ENCODE peak calls at places on chromosomes 13 and 19, in four cellular contexts. Q is effector memory CD4-positive, alpha-beta T cell; B is aorta; O is psoas muscle. P is an unnamed sample. For H3K4me1, the result is how much of the 10 kb centered on the place peaks cover.

GRCh38 chr19:46624958-46625661 is at the start of gene PTGIR:
- DNase-seq in B (peak), O (peak), Q (no peak), P (no peak)

GRCh38 chr19:38990949-38991697 is 15.6 kb upstream of the FBXO17 start:
- DNase-seq in Q (no peak), B (no peak), O (peak), P (no peak)

GRCh38 chr13:80979035-80979641 is 638.2 kb upstream of the SPRY2 start:
- DNase-seq in O (no peak), B (no peak), Q (no peak), P (no peak)

GRCh38 chr13:51935326-51936171 is 73.8 kb downstream of the CCDC70 start:
- DNase-seq in Q (no peak), B (no peak), O (no peak), P (no peak)

GRCh38 chr13:112760440-112760839 is 70.6 kb downstream of the ATP11A start:
- DNase-seq in O (no peak), B (no peak), Q (no peak), P (no peak)

GRCh38 chr19:39676004-39676403 is 20.3 kb downstream of the LGALS16 start:
- DNase-seq in Q (no peak), B (no peak), O (no peak), P (no peak)

GRCh38 chr13:28495586-28496564 is 947 bp upstream of the FLT1 start:
- DNase-seq in B (peak), O (peak), Q (no peak), P (no peak)

GRCh38 chr13:30841161-30841560 is 64.9 kb upstream of the MEDAG start:
- DNase-seq in Q (no peak), O (no peak), B (no peak), P (no peak)

GRCh38 chr13:79782541-79783216 is 301.7 kb downstream of the NDFIP2 start:
- DNase-seq in B (peak), O (peak), Q (no peak), P (no peak)

GRCh38 chr19:37389234-37389633 is 18.3 kb downstream of the ZNF527 start:
- DNase-seq in O (no peak), Q (no peak), B (no peak), P (no peak)

GRCh38 chr13:68027311-68027710 is 797.2 kb upstream of the PCDH9 start:
- DNase-seq in Q (no peak), O (no peak), B (no peak), P (no peak)

GRCh38 chr19:33868821-33869412 is 72.2 kb downstream of the KCTD15 start:
- DNase-seq in O (peak), B (peak), Q (no peak), P (no peak)

GRCh38 chr19:55641376-55642152 is 762 bp downstream of the ZNF580 start:
- DNase-seq in Q (no peak), O (no peak), B (no peak), P (peak)

GRCh38 chr13:65456150-65456912 is 1773.8 kb downstream of the PCDH9 start:
- DNase-seq in O (no peak), B (no peak), Q (no peak), P (no peak)

GRCh38 chr19:33785795-33786194 is 10.9 kb upstream of the KCTD15 start:
- DNase-seq in B (no peak), O (no peak), Q (no peak), P (no peak)

GRCh38 chr19:14520543-14520942 is 2.3 kb upstream of the DNAJB1 start:
- DNase-seq in O (no peak), B (no peak), Q (no peak), P (no peak)

GRCh38 chr13:75461314-75461713 is 20.7 kb downstream of the TBC1D4 start:
- DNase-seq in Q (no peak), O (no peak), B (no peak), P (no peak)

GRCh38 chr13:38752726-38753125 is 65.8 kb downstream of the FREM2 start:
- DNase-seq in B (no peak), O (no peak), Q (no peak), P (no peak)

GRCh38 chr13:104831823-104832222 is 1703.6 kb downstream of the EFNB2 start:
- DNase-seq in B (no peak), Q (no peak), O (no peak), P (no peak)

GRCh38 chr19:10836478-10837325 is 690 bp upstream of the TMED1 start:
- DNase-seq in Q (peak), B (peak), O (peak), P (no peak)

GRCh38 chr13:67829641-67830040 is 599.5 kb upstream of the PCDH9 start:
- DNase-seq in O (no peak), Q (no peak), B (no peak), P (no peak)

GRCh38 chr13:76380436-76381065 is 505.7 kb downstream of the KCTD12 start:
- DNase-seq in Q (no peak), O (no peak), B (no peak), P (no peak)

GRCh38 chr19:20051841-20052768 is 12.8 kb upstream of the ZNF682 start:
- DNase-seq in O (peak), Q (peak), B (peak), P (peak)

GRCh38 chr19:38989066-38989605 is 13.6 kb upstream of the FBXO17 start:
- DNase-seq in B (no peak), Q (no peak), O (no peak), P (no peak)

GRCh38 chr13:33761744-33762143 is 56.2 kb upstream of the RFC3 start:
- DNase-seq in O (no peak), B (no peak), Q (no peak), P (no peak)

DNA sequence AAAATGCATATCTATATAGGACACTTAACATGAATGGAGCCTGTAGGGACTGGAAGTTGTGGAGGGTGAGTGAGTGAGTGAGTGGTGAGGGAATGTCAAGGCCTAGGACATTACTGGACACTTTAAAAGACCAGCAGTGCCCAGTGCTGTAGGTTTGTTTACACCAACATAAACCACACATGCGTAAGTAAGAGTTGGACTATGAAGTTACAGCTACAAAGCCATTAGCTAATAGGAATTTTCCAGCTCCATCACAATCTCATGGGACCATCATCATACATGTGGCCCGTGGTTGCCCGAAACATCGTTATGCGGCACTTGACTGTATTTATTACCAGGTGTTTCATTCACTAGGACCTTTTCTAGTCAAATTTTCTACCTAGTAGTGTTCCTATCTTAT is 49.2 kb downstream of the LATS2 start:
- DNase-seq in O (no peak), B (no peak), Q (no peak), P (no peak)
- H3K4me1 ChIP-seq in O (half or more), B (under half), Q (under half), P (under half)

DNA sequence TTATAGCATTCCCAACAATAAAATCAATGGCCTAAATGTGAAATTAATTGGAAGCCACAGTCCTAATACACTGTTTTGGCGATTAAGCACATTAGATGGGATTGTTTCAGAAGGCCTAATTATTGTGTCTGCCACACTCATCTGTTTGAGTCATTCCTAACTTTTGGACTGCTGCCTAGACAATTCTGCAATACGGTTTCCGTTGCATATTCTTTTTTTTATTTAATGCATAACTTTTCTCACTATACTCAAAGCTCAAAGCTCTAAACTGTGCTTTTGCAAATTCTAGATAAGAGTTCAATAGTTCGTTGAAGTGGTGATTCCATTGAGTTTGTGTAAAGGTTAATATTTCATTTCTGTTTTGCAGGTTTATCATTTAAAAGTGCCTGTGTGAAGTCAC is 53.1 kb downstream of the MBNL2 start:
- DNase-seq in B (no peak), O (no peak), Q (no peak), P (no peak)
- H3K4me1 ChIP-seq in B (under half), O (half or more), Q (under half), P (under half)

GRCh38 chr19:18320865-18321728 is 1.8 kb downstream of the LSM4 start:
- DNase-seq in B (no peak), O (no peak), Q (no peak), P (no peak)

GRCh38 chr19:18319591-18320135 is 3.2 kb downstream of the LSM4 start:
- DNase-seq in Q (no peak), B (no peak), O (no peak), P (no peak)

GRCh38 chr19:18322318-18322758 is 538 bp downstream of the LSM4 start:
- DNase-seq in B (no peak), Q (no peak), O (peak), P (no peak)

GRCh38 chr19:18321729-18322091 is 1.2 kb downstream of the LSM4 start:
- DNase-seq in B (no peak), Q (no peak), O (no peak), P (no peak)

DNA sequence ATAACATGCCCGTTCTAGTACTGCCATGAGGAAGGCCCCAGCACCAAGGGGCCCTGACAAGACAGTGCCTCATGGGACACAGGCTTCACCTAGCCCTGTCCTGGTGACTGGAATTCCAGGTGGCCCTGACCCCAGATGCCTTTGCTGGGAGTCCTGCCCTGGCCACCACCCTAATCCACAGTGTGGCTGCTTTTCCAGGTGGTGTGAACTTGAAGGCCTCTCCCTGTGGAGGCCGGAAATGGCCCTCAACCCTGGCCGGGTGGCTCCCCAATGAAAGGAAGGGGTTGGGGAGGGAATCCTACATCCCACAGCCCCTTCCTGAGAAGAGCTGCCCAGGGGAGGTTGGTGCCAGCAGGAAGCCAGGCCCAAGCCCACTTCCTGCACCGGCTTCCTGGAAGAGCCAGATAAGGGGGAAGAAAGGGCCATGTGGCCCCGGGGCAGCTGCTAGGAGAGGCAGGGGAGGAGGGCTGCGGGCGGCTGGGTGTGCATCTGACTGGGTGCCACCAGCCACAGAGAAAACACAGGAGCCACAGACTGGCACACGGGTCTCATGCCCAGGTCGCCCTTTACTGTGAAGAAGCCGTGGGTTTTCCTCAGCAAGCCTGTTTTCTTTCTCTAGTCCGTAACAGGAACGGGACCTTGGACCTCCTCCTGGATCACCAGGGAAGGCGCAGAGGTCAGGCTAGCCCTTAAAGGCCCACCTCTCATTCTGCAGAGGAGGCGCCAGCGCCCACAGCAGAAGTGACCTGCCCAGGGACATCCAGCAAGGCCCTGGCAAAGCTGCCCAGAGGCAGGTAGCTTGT is 4.7 kb downstream of the LSM4 start:
- DNase-seq in B (no peak), O (no peak), Q (peak), P (peak)
- H3K4me1 ChIP-seq in B (under half), O (under half), Q (under half), P (half or more)

GRCh38 chr19:16588824-16589577 is 16.8 kb upstream of the SLC35E1 start:
- DNase-seq in Q (no peak), O (no peak), B (no peak), P (no peak)

GRCh38 chr19:16593181-16593580 is 21.0 kb upstream of the SLC35E1 start:
- DNase-seq in Q (no peak), B (no peak), O (no peak), P (no peak)

GRCh38 chr19:16591803-16592556 is 19.8 kb upstream of the SLC35E1 start:
- DNase-seq in Q (no peak), B (no peak), O (no peak), P (no peak)

GRCh38 chr19:16589917-16590316 is 17.7 kb upstream of the SLC35E1 start:
- DNase-seq in Q (no peak), O (no peak), B (no peak), P (no peak)

GRCh38 chr19:16590876-16591802 is 18.9 kb upstream of the SLC35E1 start:
- DNase-seq in O (no peak), B (no peak), Q (no peak), P (no peak)
- H3K4me1 ChIP-seq in O (half or more), B (under half), Q (half or more), P (half or more)

GRCh38 chr19:17075860-17076538 is 422 bp downstream of the MYO9B start:
- DNase-seq in B (peak), Q (peak), O (peak), P (no peak)

GRCh38 chr19:17078038-17078919 is 2.7 kb downstream of the MYO9B start:
- DNase-seq in Q (no peak), O (no peak), B (no peak), P (no peak)

GRCh38 chr19:17077447-17078028 is 2.0 kb downstream of the MYO9B start:
- DNase-seq in O (no peak), Q (no peak), B (no peak), P (no peak)

GRCh38 chr19:17075035-17075859 is at the start of the genes HAUS8 and MYO9B:
- DNase-seq in B (peak), Q (peak), O (peak), P (peak)

DNA sequence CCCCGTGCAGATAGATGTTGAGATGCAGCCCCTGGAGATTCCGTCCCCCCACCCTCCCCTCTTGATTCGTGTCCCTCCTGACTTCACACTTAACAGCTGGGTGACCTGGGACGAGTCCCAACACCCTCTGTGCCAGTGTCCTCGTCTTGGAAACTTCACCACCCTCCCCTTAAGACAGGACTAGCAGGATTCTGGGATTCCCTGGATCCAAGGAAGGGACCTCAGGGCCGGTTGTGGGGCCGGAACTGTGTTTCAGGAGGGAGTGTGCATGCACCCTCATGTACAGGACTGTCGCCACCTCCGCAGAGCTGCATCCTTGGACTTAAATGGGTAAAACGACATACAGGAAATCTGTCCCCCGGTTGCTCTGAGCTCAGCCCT is 952 bp downstream of the MYO9B start:
- DNase-seq in Q (no peak), O (no peak), B (no peak), P (no peak)
- H3K4me1 ChIP-seq in Q (under half), O (under half), B (under half), P (under half)

GRCh38 chr13:44359983-44360375 is 13.6 kb upstream of the SERP2 start:
- DNase-seq in O (no peak), B (no peak), Q (no peak), P (no peak)
- H3K4me1 ChIP-seq in O (under half), B (under half), Q (under half), P (under half)

GRCh38 chr19:2041436-2041685 is 9.7 kb downstream of the MKNK2 start:
- DNase-seq in O (no peak), Q (no peak), B (no peak), P (no peak)

GRCh38 chr19:2043864-2044708 is 7.0 kb downstream of the MKNK2 start:
- DNase-seq in O (peak), B (no peak), Q (no peak), P (peak)

GRCh38 chr19:2041686-2042484 is 9.2 kb downstream of the MKNK2 start:
- DNase-seq in O (peak), Q (peak), B (peak), P (peak)

GRCh38 chr19:2043269-2043641 is 7.8 kb downstream of the MKNK2 start:
- DNase-seq in O (no peak), Q (no peak), B (peak), P (no peak)

GRCh38 chr19:2042485-2043268 is 8.4 kb downstream of the MKNK2 start:
- DNase-seq in B (peak), O (peak), Q (no peak), P (no peak)
- H3K4me1 ChIP-seq in B (under half), O (half or more), Q (half or more), P (half or more)

GRCh38 chr13:71320452-71320851 is 546.6 kb downstream of the DACH1 start:
- DNase-seq in Q (no peak), B (no peak), O (no peak), P (no peak)
- H3K4me1 ChIP-seq in Q (under half), B (under half), O (under half), P (under half)